ENCODE peak calls at places on chromosome 6, in ten cellular contexts. Z, R, F, G, N, X, V, T, J and O are unnamed samples.

GRCh38 chr6:95094751-95095150 is 482.6 kb upstream of the MANEA start:
- DNase-seq in Z (no peak), R (peak), F (no peak), G (no peak), N (no peak), X (peak), V (no peak), T (no peak), J (peak), O (no peak)

GRCh38 chr6:129646617-129647016 is 63.4 kb downstream of the ARHGAP18 start:
- DNase-seq in Z (no peak), R (no peak), F (no peak), G (no peak), N (no peak), X (no peak), V (no peak), T (no peak), J (no peak), O (no peak)

GRCh38 chr6:6749791-6750434 is 161.4 kb downstream of the LY86 start:
- DNase-seq in Z (no peak), R (peak), F (peak), G (no peak), N (no peak), X (peak), V (no peak), T (no peak), J (peak), O (no peak)

GRCh38 chr6:159981171-159981571 is 12.3 kb downstream of the IGF2R start:
- DNase-seq in Z (no peak), R (peak), F (no peak), G (no peak), N (no peak), X (no peak), V (no peak), T (no peak), J (no peak), O (no peak)

GRCh38 chr6:85408039-85408438 is 41.8 kb upstream of the NT5E start:
- DNase-seq in Z (no peak), R (no peak), F (no peak), G (no peak), N (no peak), X (no peak), V (no peak), T (no peak), J (no peak), O (no peak)

GRCh38 chr6:26478985-26479278 is 21.2 kb upstream of the BTN1A1 start:
- DNase-seq in Z (no peak), R (no peak), F (no peak), G (no peak), N (no peak), X (no peak), V (no peak), T (no peak), J (no peak), O (no peak)

GRCh38 chr6:11810039-11810541 is 31.5 kb upstream of the ADTRP start:
- DNase-seq in Z (peak), R (peak), F (peak), G (no peak), N (no peak), X (peak), V (no peak), T (no peak), J (peak), O (peak)

GRCh38 chr6:44615621-44616020 is 228.1 kb downstream of the CDC5L start:
- DNase-seq in Z (no peak), R (no peak), F (no peak), G (no peak), N (no peak), X (no peak), V (no peak), T (no peak), J (no peak), O (no peak)

GRCh38 chr6:106247293-106247692 is 78.3 kb downstream of the ATG5 start:
- DNase-seq in Z (no peak), R (no peak), F (no peak), G (no peak), N (no peak), X (no peak), V (no peak), T (no peak), J (no peak), O (no peak)

GRCh38 chr6:149754573-149754972 is 5.0 kb downstream of the PCMT1 start:
- DNase-seq in Z (no peak), R (no peak), F (no peak), G (no peak), N (no peak), X (no peak), V (no peak), T (no peak), J (no peak), O (no peak)

GRCh38 chr6:44001318-44001868 is 125.9 kb downstream of the MRPL14 start:
- DNase-seq in Z (peak), R (no peak), F (peak), G (no peak), N (no peak), X (peak), V (no peak), T (no peak), J (no peak), O (no peak)

GRCh38 chr6:24574809-24575208 is 71.2 kb downstream of the KIAA0319 start:
- DNase-seq in Z (no peak), R (no peak), F (no peak), G (no peak), N (peak), X (no peak), V (no peak), T (peak), J (peak), O (no peak)

GRCh38 chr6:5379647-5380242 is 118.4 kb downstream of the FARS2 start:
- DNase-seq in Z (no peak), R (peak), F (peak), G (no peak), N (no peak), X (no peak), V (no peak), T (peak), J (peak), O (no peak)

GRCh38 chr6:37204014-37204751 is 34.2 kb downstream of the PIM1 start:
- DNase-seq in Z (no peak), R (peak), F (no peak), G (no peak), N (no peak), X (peak), V (no peak), T (no peak), J (peak), O (peak)

GRCh38 chr6:144343736-144344428 is 58.7 kb downstream of the UTRN start:
- DNase-seq in Z (no peak), R (peak), F (no peak), G (peak), N (peak), X (no peak), V (peak), T (no peak), J (no peak), O (no peak)

GRCh38 chr6:141260627-141261015 is 872.1 kb upstream of the GJE1 start:
- DNase-seq in Z (no peak), R (no peak), F (no peak), G (no peak), N (no peak), X (no peak), V (no peak), T (no peak), J (no peak), O (no peak)

GRCh38 chr6:298233-299049 is 6.2 kb downstream of the DUSP22 start:
- DNase-seq in Z (no peak), R (no peak), F (no peak), G (no peak), N (peak), X (no peak), V (no peak), T (no peak), J (no peak), O (no peak)

GRCh38 chr6:137832110-137832509 is 34.9 kb upstream of the TNFAIP3 start:
- DNase-seq in Z (no peak), R (peak), F (no peak), G (no peak), N (no peak), X (peak), V (no peak), T (no peak), J (peak), O (no peak)

GRCh38 chr6:149387787-149388512 is 12.1 kb upstream of the SUMO4 start:
- DNase-seq in Z (no peak), R (no peak), F (no peak), G (no peak), N (no peak), X (no peak), V (no peak), T (no peak), J (no peak), O (no peak)

GRCh38 chr6:134519456-134519855 is 201.5 kb upstream of the SGK1 start:
- DNase-seq in Z (no peak), R (no peak), F (no peak), G (peak), N (peak), X (no peak), V (peak), T (peak), J (no peak), O (no peak)

GRCh38 chr6:41974281-41974825 is 32.7 kb upstream of the CCND3 start:
- DNase-seq in Z (no peak), R (no peak), F (no peak), G (no peak), N (no peak), X (no peak), V (no peak), T (no peak), J (no peak), O (peak)

GRCh38 chr6:116685437-116685993 is 4.5 kb downstream of the KPNA5 start:
- DNase-seq in Z (no peak), R (no peak), F (no peak), G (no peak), N (no peak), X (no peak), V (no peak), T (no peak), J (no peak), O (no peak)

GRCh38 chr6:57159127-57159526 is 13.0 kb upstream of the BAG2 start:
- DNase-seq in Z (no peak), R (no peak), F (no peak), G (no peak), N (no peak), X (no peak), V (no peak), T (no peak), J (no peak), O (no peak)

GRCh38 chr6:7377961-7378360 is 11.6 kb downstream of the CAGE1 start:
- DNase-seq in Z (no peak), R (no peak), F (no peak), G (no peak), N (no peak), X (no peak), V (no peak), T (no peak), J (no peak), O (no peak)

GRCh38 chr6:80520195-80520594 is 413.7 kb downstream of the BCKDHB start:
- DNase-seq in Z (no peak), R (no peak), F (no peak), G (no peak), N (no peak), X (no peak), V (no peak), T (no peak), J (peak), O (no peak)

GRCh38 chr6:14002176-14002947 is 77.6 kb downstream of the RNF182 start:
- DNase-seq in Z (no peak), R (no peak), F (no peak), G (no peak), N (no peak), X (no peak), V (no peak), T (no peak), J (no peak), O (no peak)